ENCODE peak calls at places on chromosomes 16 and 17, in five cellular contexts. H, P, Q, S and D are unnamed samples.

GRCh38 chr17:5793899-5794298 is 209.6 kb upstream of the NLRP1 start:
- DNase-seq in S (no peak), P (no peak), H (no peak), Q (no peak), D (no peak)

GRCh38 chr17:37614391-37614790 is 5.2 kb upstream of the SYNRG start:
- DNase-seq in S (no peak), P (no peak), H (peak), Q (no peak), D (peak)

GRCh38 chr17:79951361-79952264 is 84.1 kb downstream of the TBC1D16 start:
- DNase-seq in S (peak), H (peak), Q (no peak), P (peak), D (peak)

GRCh38 chr16:56675685-56676210 is 6.1 kb downstream of the MT1H start:
- DNase-seq in H (no peak), Q (no peak), P (no peak), S (no peak), D (no peak)

GRCh38 chr17:1197781-1198490 is 18.2 kb upstream of the ABR start:
- DNase-seq in H (no peak), Q (no peak), S (no peak), P (peak), D (no peak)

GRCh38 chr16:69938981-69939820 is 11.9 kb upstream of the CLEC18A start:
- DNase-seq in Q (no peak), P (no peak), S (no peak), H (no peak), D (no peak)

GRCh38 chr17:2347805-2348685 is 10.7 kb downstream of the SGSM2 start:
- DNase-seq in H (peak), S (peak), Q (peak), P (peak), D (peak)

GRCh38 chr16:53839150-53839549 is 135.2 kb downstream of the FTO start:
- DNase-seq in S (no peak), Q (no peak), H (no peak), P (no peak), D (no peak)

GRCh38 chr17:75109047-75109406 is 742 bp upstream of the ARMC7 start:
- DNase-seq in S (no peak), Q (no peak), P (no peak), H (no peak), D (no peak)

GRCh38 chr17:2017274-2017941 is 7.7 kb downstream of the RTN4RL1 start:
- DNase-seq in H (no peak), Q (no peak), P (no peak), S (no peak), D (no peak)

GRCh38 chr16:82280867-82281266 is 110.8 kb upstream of the MPHOSPH6 start:
- DNase-seq in P (no peak), S (no peak), Q (no peak), H (no peak), D (no peak)

GRCh38 chr16:57113664-57114063 is 21.3 kb downstream of the CPNE2 start:
- DNase-seq in P (no peak), H (no peak), S (no peak), Q (no peak), D (no peak)

GRCh38 chr17:68897557-68897956 is 57.6 kb downstream of the ABCA8 start:
- DNase-seq in H (no peak), S (no peak), Q (no peak), P (no peak), D (no peak)

GRCh38 chr16:24688359-24688758 is 41.1 kb upstream of the TNRC6A start:
- DNase-seq in P (no peak), Q (no peak), H (no peak), S (no peak), D (no peak)

GRCh38 chr16:48687421-48688038 is 77.5 kb upstream of the N4BP1 start:
- DNase-seq in S (peak), H (peak), P (peak), Q (peak), D (peak)

GRCh38 chr16:16164244-16164643 is 59.0 kb downstream of the ABCC6 start:
- DNase-seq in S (no peak), H (no peak), P (no peak), Q (no peak), D (no peak)

GRCh38 chr16:81158964-81159363 is 62.8 kb upstream of the GCSH start:
- DNase-seq in H (no peak), P (no peak), S (no peak), Q (no peak), D (no peak)

GRCh38 chr17:4444782-4445473 is 11.2 kb downstream of the SPNS3 start:
- DNase-seq in S (no peak), Q (peak), H (no peak), P (peak), D (no peak)

GRCh38 chr17:83062818-83063671 is 16.4 kb upstream of the METRNL start:
- DNase-seq in S (no peak), Q (no peak), H (no peak), P (no peak), D (no peak)

GRCh38 chr17:29973005-29973404 is 31.6 kb downstream of the EFCAB5 start:
- DNase-seq in Q (no peak), S (no peak), H (no peak), P (no peak), D (no peak)

GRCh38 chr16:47460755-47461597 is at the start of the genes ITFG1 and PHKB:
- DNase-seq in S (peak), P (peak), H (peak), Q (peak), D (peak)

GRCh38 chr16:5756969-5757368 is 659.4 kb upstream of the EEF2KMT start:
- DNase-seq in Q (no peak), S (peak), P (no peak), H (no peak), D (no peak)

GRCh38 chr17:40035162-40035559 is 19.0 kb downstream of the MED24 start:
- DNase-seq in S (peak), P (peak), H (peak), Q (peak), D (no peak)
- TF ChIP-seq CTCF in S (peak), P (peak), H (peak), Q (peak), D (peak)

DNA sequence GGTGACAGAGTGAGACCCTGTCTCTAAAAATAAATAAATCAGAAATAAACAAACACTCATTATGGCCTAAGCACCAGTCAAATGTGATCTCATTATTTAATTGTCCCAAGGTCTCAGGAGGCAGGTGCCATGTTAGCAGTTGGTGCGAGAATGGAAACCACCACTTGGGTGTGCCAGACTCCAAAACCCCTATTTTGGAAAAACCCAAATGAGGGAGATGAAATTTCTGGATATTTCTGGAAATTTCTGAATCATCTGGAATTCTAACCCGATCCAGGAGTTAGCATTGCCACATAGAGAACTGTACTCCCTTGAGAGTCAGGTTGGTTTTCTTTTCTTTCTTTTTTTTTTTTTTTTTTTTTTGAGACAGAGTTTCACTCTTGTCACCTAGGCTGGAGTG is 264.0 kb downstream of the XYLT1 start:
- DNase-seq in H (no peak), Q (no peak), S (no peak), P (no peak), D (no peak)
- TF ChIP-seq CTCF in H (peak), Q (no peak), S (no peak), P (no peak), D (peak)

GRCh38 chr16:4290236-4290830 is 17.5 kb upstream of the TFAP4 start:
- DNase-seq in P (peak), Q (peak), S (no peak), H (peak), D (peak)
- TF ChIP-seq CTCF in P (peak), Q (no peak), S (no peak), H (peak), D (peak)

GRCh38 chr16:71723537-71724319 is 773 bp downstream of the PHLPP2 start:
- DNase-seq in S (peak), H (peak), Q (peak), P (peak), D (peak)
- TF ChIP-seq CTCF in S (no peak), H (no peak), Q (no peak), P (no peak), D (no peak)